ENCODE peak calls at places on chromosomes 3 and 15, in four cellular contexts. L is stimulated activated CD4-positive, alpha-beta T cell treated with anti-CD3 and anti-CD28 coated beads, Interleukin-1b, Interleukin-23, amount 100 ng/mL, for 4 hours; K is naive B cell; U is left ventricle myocardium superior. B is an unnamed sample.
A peak's percentile ranks its signal among the peaks of the same experiment; 100 is the strongest.

GRCh38 chr3:100540791-100541334 is 48.4 kb downstream of the TMEM45A start:
- DNase-seq in U (no peak), L (no peak), K (no peak), B (no peak)

GRCh38 chr3:25423780-25424179 is 4.3 kb upstream of the RARB start:
- DNase-seq in K (no peak), L (no peak), U (no peak), B (no peak)

GRCh38 chr15:26260517-26261133 is 397.5 kb upstream of the ATP10A start:
- DNase-seq in K (peak; percentile 12), L (no peak), U (peak; percentile 52), B (no peak)

GRCh38 chr3:39329493-39329892 is at the start of gene CCR8:
- DNase-seq in U (no peak), K (no peak), L (no peak), B (no peak)

GRCh38 chr15:70056091-70056680 is 41.5 kb downstream of the TLE3 start:
- DNase-seq in L (no peak), U (no peak), K (no peak), B (no peak)

GRCh38 chr3:81406318-81406717 is 355.1 kb downstream of the GBE1 start:
- DNase-seq in L (no peak), U (no peak), K (no peak), B (no peak)

GRCh38 chr3:37309945-37310665 is 135.7 kb upstream of the LRRFIP2 start:
- DNase-seq in L (no peak), K (no peak), U (no peak), B (no peak)

GRCh38 chr3:138947303-138948121 is 495 bp downstream of the FOXL2NB start:
- DNase-seq in U (no peak), L (no peak), K (no peak), B (no peak)

GRCh38 chr3:196141866-196142673 is 60.2 kb upstream of the TFRC start:
- DNase-seq in L (no peak), U (no peak), K (no peak), B (no peak)

GRCh38 chr3:23663661-23664186 is 142.0 kb upstream of the UBE2E1 start:
- DNase-seq in U (no peak), K (no peak), L (no peak), B (no peak)

GRCh38 chr3:63955036-63955650 is 43.0 kb upstream of the SCAANT1 start:
- DNase-seq in K (no peak), L (no peak), U (no peak), B (no peak)

GRCh38 chr15:19984101-19984500 is 557.5 kb downstream of the GOLGA6L6 start:
- DNase-seq in K (no peak), L (no peak), U (no peak), B (no peak)

GRCh38 chr15:43998607-43999006 is 171.8 kb downstream of the WDR76 start:
- DNase-seq in U (peak; percentile 55), L (no peak), K (no peak), B (peak; percentile 42)

GRCh38 chr3:40572588-40572987 is 47.8 kb downstream of the ZNF621 start:
- DNase-seq in U (no peak), L (no peak), K (no peak), B (no peak)

GRCh38 chr3:111392911-111393351 is 149.1 kb upstream of the CD96 start:
- DNase-seq in U (no peak), L (no peak), K (no peak), B (no peak)

GRCh38 chr15:51751687-51752683 is 588 bp downstream of the TMOD2 start:
- DNase-seq in L (peak; percentile 14), K (no peak), U (peak; percentile 50), B (peak; percentile 31)

GRCh38 chr15:98873441-98874218 is 134.0 kb downstream of the PGPEP1L start:
- DNase-seq in K (no peak), U (no peak), L (no peak), B (no peak)

B was measured in left ventricle myocardium inferior.